ENCODE peak calls at places on chromosomes 1 and 21, in six cellular contexts. One of them, this sample, is unnamed.

GRCh38 chr1:7422561-7422960 is 348.5 kb upstream of the VAMP3 start:
- DNase-seq in neuronal stem cell: no peak
- DNase-seq in mesendoderm: no peak
- DNase-seq in mesenchymal stem cell: no peak
- DNase-seq in H9: no peak
- DNase-seq in H1: no peak
- DNase-seq in this sample: no peak

GRCh38 chr21:27648560-27648959 is 681.7 kb upstream of the ADAMTS5 start:
- DNase-seq in neuronal stem cell: no peak
- DNase-seq in mesendoderm: no peak
- DNase-seq in mesenchymal stem cell: peak; percentile 97
- DNase-seq in H9: no peak
- DNase-seq in H1: no peak
- DNase-seq in this sample: peak; percentile 90

GRCh38 chr1:169995993-169996392 is 78.5 kb downstream of the KIFAP3 start:
- DNase-seq in neuronal stem cell: no peak
- DNase-seq in mesendoderm: no peak
- DNase-seq in mesenchymal stem cell: no peak
- DNase-seq in H9: no peak
- DNase-seq in H1: no peak
- DNase-seq in this sample: no peak

GRCh38 chr1:197392541-197392940 is 124.5 kb downstream of the CRB1 start:
- DNase-seq in neuronal stem cell: no peak
- DNase-seq in mesendoderm: no peak
- DNase-seq in mesenchymal stem cell: no peak
- DNase-seq in H9: no peak
- DNase-seq in H1: no peak
- DNase-seq in this sample: no peak

GRCh38 chr1:217026506-217026905 is 303.3 kb upstream of the ESRRG start:
- DNase-seq in neuronal stem cell: no peak
- DNase-seq in mesendoderm: no peak
- DNase-seq in mesenchymal stem cell: no peak
- DNase-seq in H9: no peak
- DNase-seq in H1: no peak
- DNase-seq in this sample: peak; percentile 26

GRCh38 chr1:74467786-74468377 is 44.5 kb downstream of the LRRC53 start:
- DNase-seq in neuronal stem cell: peak; percentile 18
- DNase-seq in mesendoderm: peak; percentile 79
- DNase-seq in mesenchymal stem cell: no peak
- DNase-seq in H9: no peak
- DNase-seq in H1: no peak
- DNase-seq in this sample: peak; percentile 23

GRCh38 chr1:151043163-151043562 is 4.4 kb upstream of the C1orf56 start:
- DNase-seq in neuronal stem cell: no peak
- DNase-seq in mesendoderm: no peak
- DNase-seq in mesenchymal stem cell: no peak
- DNase-seq in H9: no peak
- DNase-seq in H1: no peak
- DNase-seq in this sample: no peak

GRCh38 chr21:43305336-43305665 is 121.6 kb downstream of the SIK1 start:
- DNase-seq in neuronal stem cell: no peak
- DNase-seq in mesendoderm: no peak
- DNase-seq in mesenchymal stem cell: no peak
- DNase-seq in H9: no peak
- DNase-seq in H1: no peak
- DNase-seq in this sample: no peak

GRCh38 chr1:9270290-9270900 is 22.3 kb upstream of the SPSB1 start:
- DNase-seq in neuronal stem cell: no peak
- DNase-seq in mesendoderm: no peak
- DNase-seq in mesenchymal stem cell: no peak
- DNase-seq in H9: no peak
- DNase-seq in H1: no peak
- DNase-seq in this sample: no peak

GRCh38 chr1:30328401-30329262 is 394.8 kb downstream of the MATN1 start:
- DNase-seq in neuronal stem cell: no peak
- DNase-seq in mesendoderm: no peak
- DNase-seq in mesenchymal stem cell: no peak
- DNase-seq in H9: no peak
- DNase-seq in H1: no peak
- DNase-seq in this sample: no peak

GRCh38 chr1:109248797-109249629 is at the start of gene CELSR2:
- DNase-seq in neuronal stem cell: peak; percentile 78
- DNase-seq in mesendoderm: peak; percentile 90
- DNase-seq in mesenchymal stem cell: peak; percentile 71
- DNase-seq in H9: peak; percentile 85
- DNase-seq in H1: peak; percentile 66
- DNase-seq in this sample: peak; percentile 54

GRCh38 chr1:161951646-161952045 is 72.0 kb downstream of the OLFML2B start:
- DNase-seq in neuronal stem cell: no peak
- DNase-seq in mesendoderm: no peak
- DNase-seq in mesenchymal stem cell: no peak
- DNase-seq in H9: no peak
- DNase-seq in H1: no peak
- DNase-seq in this sample: no peak

GRCh38 chr1:34190692-34191091 is 14.0 kb downstream of the C1orf94 start:
- DNase-seq in neuronal stem cell: no peak
- DNase-seq in mesendoderm: no peak
- DNase-seq in mesenchymal stem cell: no peak
- DNase-seq in H9: no peak
- DNase-seq in H1: no peak
- DNase-seq in this sample: no peak

GRCh38 chr1:109914587-109915240 is 4.1 kb downstream of the CSF1 start:
- DNase-seq in neuronal stem cell: no peak
- DNase-seq in mesendoderm: no peak
- DNase-seq in mesenchymal stem cell: no peak
- DNase-seq in H9: no peak
- DNase-seq in H1: no peak
- DNase-seq in this sample: peak; percentile 29

GRCh38 chr1:3922851-3923250 is 22.8 kb upstream of the C1orf174 start:
- DNase-seq in neuronal stem cell: no peak
- DNase-seq in mesendoderm: no peak
- DNase-seq in mesenchymal stem cell: no peak
- DNase-seq in H9: no peak
- DNase-seq in H1: no peak
- DNase-seq in this sample: no peak

GRCh38 chr1:81585371-81585770 is 215.4 kb upstream of the ADGRL2 start:
- DNase-seq in neuronal stem cell: no peak
- DNase-seq in mesendoderm: no peak
- DNase-seq in mesenchymal stem cell: peak; percentile 13
- DNase-seq in H9: no peak
- DNase-seq in H1: no peak
- DNase-seq in this sample: no peak

GRCh38 chr1:83761084-83761760 is 237.7 kb downstream of the TTLL7 start:
- DNase-seq in neuronal stem cell: no peak
- DNase-seq in mesendoderm: no peak
- DNase-seq in mesenchymal stem cell: no peak
- DNase-seq in H9: no peak
- DNase-seq in H1: no peak
- DNase-seq in this sample: no peak

GRCh38 chr1:232704694-232705680 is 75.1 kb upstream of the SIPA1L2 start:
- DNase-seq in neuronal stem cell: no peak
- DNase-seq in mesendoderm: peak; percentile 45
- DNase-seq in mesenchymal stem cell: peak; percentile 93
- DNase-seq in H9: no peak
- DNase-seq in H1: no peak
- DNase-seq in this sample: peak; percentile 91

GRCh38 chr1:243628476-243628907 is 221.6 kb downstream of the AKT3 start:
- DNase-seq in neuronal stem cell: no peak
- DNase-seq in mesendoderm: no peak
- DNase-seq in mesenchymal stem cell: peak; percentile 12
- DNase-seq in H9: no peak
- DNase-seq in H1: no peak
- DNase-seq in this sample: peak; percentile 15

GRCh38 chr1:208209896-208210589 is 34.1 kb downstream of the PLXNA2 start:
- DNase-seq in neuronal stem cell: no peak
- DNase-seq in mesendoderm: no peak
- DNase-seq in mesenchymal stem cell: no peak
- DNase-seq in H9: no peak
- DNase-seq in H1: no peak
- DNase-seq in this sample: no peak

GRCh38 chr1:208215393-208215792 is 28.8 kb downstream of the PLXNA2 start:
- DNase-seq in neuronal stem cell: no peak
- DNase-seq in mesendoderm: no peak
- DNase-seq in mesenchymal stem cell: no peak
- DNase-seq in H9: no peak
- DNase-seq in H1: no peak
- DNase-seq in this sample: no peak

GRCh38 chr1:208213786-208214185 is 30.4 kb downstream of the PLXNA2 start:
- DNase-seq in neuronal stem cell: no peak
- DNase-seq in mesendoderm: no peak
- DNase-seq in mesenchymal stem cell: no peak
- DNase-seq in H9: no peak
- DNase-seq in H1: no peak
- DNase-seq in this sample: no peak

GRCh38 chr1:208211901-208212843 is 32.0 kb downstream of the PLXNA2 start:
- DNase-seq in neuronal stem cell: no peak
- DNase-seq in mesendoderm: no peak
- DNase-seq in mesenchymal stem cell: no peak
- DNase-seq in H9: no peak
- DNase-seq in H1: no peak
- DNase-seq in this sample: no peak

DNA sequence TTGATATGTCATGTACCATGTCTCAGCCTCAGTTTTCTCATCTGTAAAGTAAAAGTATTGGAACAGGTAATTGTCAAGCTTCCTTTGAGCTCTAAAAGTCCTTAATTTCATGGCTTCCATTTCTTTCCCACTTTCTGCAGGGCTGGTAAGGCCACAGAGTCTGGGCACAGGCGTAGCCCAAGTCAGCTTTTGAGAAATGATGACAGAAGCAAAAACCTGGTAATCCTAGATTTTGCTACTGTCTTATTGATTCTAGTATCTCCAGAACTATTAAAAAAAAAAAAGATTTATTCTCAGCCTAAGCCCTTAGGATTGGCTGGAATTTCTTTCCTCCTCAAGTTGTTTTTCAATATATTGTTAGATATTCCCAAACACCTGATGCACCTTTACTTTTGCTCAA is 31.3 kb downstream of the PLXNA2 start:
- DNase-seq in neuronal stem cell: no peak
- DNase-seq in mesendoderm: no peak
- DNase-seq in mesenchymal stem cell: no peak
- DNase-seq in H9: no peak
- DNase-seq in H1: no peak
- DNase-seq in this sample: no peak
- H2BK15ac ChIP-seq in neuronal stem cell: no peak overlapping the region
- H2BK15ac ChIP-seq in mesendoderm: no peak overlapping the region
- H2BK15ac ChIP-seq in mesenchymal stem cell: no peak overlapping the region
- H2BK15ac ChIP-seq in H9: no peak overlapping the region
- H2BK15ac ChIP-seq in H1: no peak overlapping the region
- H2BK15ac ChIP-seq in this sample: peak overlapping the region; percentile 84

GRCh38 chr21:32907521-32907920 is 118.2 kb upstream of the OLIG2 start:
- DNase-seq in neuronal stem cell: no peak
- DNase-seq in mesendoderm: no peak
- DNase-seq in mesenchymal stem cell: no peak
- DNase-seq in H9: no peak
- DNase-seq in H1: no peak
- DNase-seq in this sample: no peak
- H2BK15ac ChIP-seq in neuronal stem cell: no peak overlapping the region
- H2BK15ac ChIP-seq in mesendoderm: no peak overlapping the region
- H2BK15ac ChIP-seq in mesenchymal stem cell: no peak overlapping the region
- H2BK15ac ChIP-seq in H9: no peak overlapping the region
- H2BK15ac ChIP-seq in H1: no peak overlapping the region
- H2BK15ac ChIP-seq in this sample: no peak overlapping the region

DNA sequence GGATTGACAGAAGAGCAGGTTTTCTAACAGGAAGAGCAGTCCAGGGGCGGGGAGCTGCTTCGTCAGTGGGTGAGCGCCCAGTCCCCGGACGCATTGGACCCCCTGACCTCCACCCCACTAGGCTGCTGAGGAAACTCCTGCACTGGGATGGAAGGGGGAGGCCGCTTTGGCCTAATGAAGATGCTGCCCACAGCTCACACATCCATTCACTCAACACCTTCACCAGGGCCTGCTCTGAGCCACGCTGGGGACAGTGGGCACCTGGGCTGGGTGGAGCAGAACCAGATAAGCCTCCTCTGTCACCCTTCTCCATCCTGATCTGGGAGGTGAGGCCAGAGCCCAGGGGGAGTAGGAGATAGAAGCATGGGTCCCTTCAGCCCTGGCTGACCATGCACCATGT is 13.3 kb downstream of the LRP8 start:
- DNase-seq in neuronal stem cell: no peak
- DNase-seq in mesendoderm: no peak
- DNase-seq in mesenchymal stem cell: no peak
- DNase-seq in H9: no peak
- DNase-seq in H1: no peak
- DNase-seq in this sample: no peak
- H2BK15ac ChIP-seq in neuronal stem cell: no peak overlapping the region
- H2BK15ac ChIP-seq in mesendoderm: no peak overlapping the region
- H2BK15ac ChIP-seq in mesenchymal stem cell: no peak overlapping the region
- H2BK15ac ChIP-seq in H9: no peak overlapping the region
- H2BK15ac ChIP-seq in H1: no peak overlapping the region
- H2BK15ac ChIP-seq in this sample: no peak overlapping the region

GRCh38 chr1:95863086-95863485 is 629.1 kb downstream of the RWDD3 start:
- DNase-seq in neuronal stem cell: no peak
- DNase-seq in mesendoderm: no peak
- DNase-seq in mesenchymal stem cell: no peak
- DNase-seq in H9: no peak
- DNase-seq in H1: no peak
- DNase-seq in this sample: no peak
- H2BK15ac ChIP-seq in neuronal stem cell: no peak overlapping the region
- H2BK15ac ChIP-seq in mesendoderm: no peak overlapping the region
- H2BK15ac ChIP-seq in mesenchymal stem cell: no peak overlapping the region
- H2BK15ac ChIP-seq in H9: no peak overlapping the region
- H2BK15ac ChIP-seq in H1: no peak overlapping the region
- H2BK15ac ChIP-seq in this sample: no peak overlapping the region

This sample was measured in IMR-90.